ENCODE peak calls at places on chromosomes 12 and 14, in four cellular contexts. L is heart left ventricle, E is IMR-90, M is body of pancreas. H is an unnamed sample.

GRCh38 chr12:12172106-12172511 is 94.7 kb downstream of the LRP6 start:
- DNase-seq in M (no peak), L (no peak), E (peak; percentile 21), H (no peak)

GRCh38 chr12:65508281-65509035 is 230.0 kb downstream of the MSRB3 start:
- DNase-seq in M (no peak), E (no peak), L (no peak), H (no peak)

GRCh38 chr14:75858375-75858774 is 123.4 kb downstream of the TGFB3 start:
- DNase-seq in M (no peak), L (no peak), E (no peak), H (no peak)

GRCh38 chr14:104657114-104657524 is 32.3 kb upstream of the INF2 start:
- DNase-seq in E (no peak), L (no peak), M (no peak), H (no peak)

GRCh38 chr12:70400124-70400523 is 34.0 kb downstream of the KCNMB4 start:
- DNase-seq in L (no peak), E (no peak), M (no peak), H (no peak)

GRCh38 chr12:91877022-91877421 is 268.6 kb downstream of the BTG1 start:
- DNase-seq in L (no peak), E (peak; percentile 40), M (no peak), H (no peak)

GRCh38 chr12:724194-724855 is 28.1 kb upstream of the WNK1 start:
- DNase-seq in L (no peak), M (no peak), E (no peak), H (no peak)

GRCh38 chr12:26940820-26941219 is 2.5 kb downstream of the FGFR1OP2 start:
- DNase-seq in M (no peak), E (peak; percentile 15), L (no peak), H (no peak)

GRCh38 chr14:100567009-100567876 is 20.0 kb downstream of the BEGAIN start:
- DNase-seq in E (no peak), M (peak; percentile 62), L (no peak), H (no peak)

GRCh38 chr12:2805146-2805525 is 7.3 kb upstream of the ITFG2 start:
- DNase-seq in L (no peak), M (no peak), E (peak; percentile 67), H (no peak)

GRCh38 chr14:77039285-77040058 is 11.0 kb upstream of the IRF2BPL start:
- DNase-seq in E (peak; percentile 69), L (no peak), M (no peak), H (no peak)

GRCh38 chr14:77040995-77041744 is 12.7 kb upstream of the IRF2BPL start:
- DNase-seq in L (no peak), E (no peak), M (peak; percentile 57), H (no peak)

GRCh38 chr14:77041837-77042557 is 13.5 kb upstream of the IRF2BPL start:
- DNase-seq in L (peak; percentile 82), E (peak; percentile 98), M (peak; percentile 81), H (no peak)

GRCh38 chr14:77040059-77040308 is 11.5 kb upstream of the IRF2BPL start:
- DNase-seq in E (no peak), M (no peak), L (no peak), H (no peak)

GRCh38 chr14:77040309-77040994 is 11.9 kb upstream of the IRF2BPL start:
- DNase-seq in M (peak; percentile 100), L (peak; percentile 100), E (peak; percentile 99), H (no peak)
- TF ChIP-seq POLR2A in M (no peak), L (peak; percentile 9), E (peak; percentile 21), H (peak; percentile 8)

GRCh38 chr12:109650808-109651207 is 62.8 kb upstream of the FAM222A start:
- DNase-seq in M (no peak), L (no peak), E (no peak), H (no peak)
- TF ChIP-seq POLR2A in M (no peak), L (no peak), E (no peak), H (no peak)

DNA sequence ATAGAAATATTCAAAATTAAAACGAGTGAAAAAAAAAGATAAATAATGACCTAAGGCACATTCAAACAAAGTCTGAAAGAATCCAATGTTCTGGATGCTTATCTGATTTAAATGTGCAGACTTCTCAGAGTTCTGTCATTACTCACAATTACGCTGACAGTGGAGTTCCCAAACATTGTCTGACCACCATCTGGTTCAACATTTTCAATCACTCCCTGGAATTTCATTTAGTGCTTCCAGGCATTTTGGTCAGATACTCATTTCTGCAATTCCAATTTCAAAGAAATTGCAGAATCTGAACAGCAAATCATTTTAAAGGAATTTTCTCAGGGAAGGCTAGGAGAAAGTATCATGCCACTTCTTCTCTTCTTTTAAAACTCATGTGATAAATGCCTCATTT is 398.2 kb upstream of the PDE3A start:
- DNase-seq in L (no peak), M (no peak), E (peak; percentile 61), H (no peak)
- TF ChIP-seq POLR2A in L (no peak), M (no peak), E (no peak), H (no peak)

GRCh38 chr14:103514596-103515421 is 7.8 kb downstream of the CKB start:
- DNase-seq in M (peak; percentile 11), L (peak; percentile 17), E (no peak), H (no peak)
- TF ChIP-seq POLR2A in M (no peak), L (no peak), E (no peak), H (no peak)